ENCODE peak calls at places on chromosome 12, in eight cellular contexts. P is psoas muscle, C is heart right ventricle, Q is lower lobe of right lung, Z is prostate gland, E is GM12878, O is A549, V is tibial nerve. I is an unnamed sample.

GRCh38 chr12:50059440-50060119 is 2.2 kb downstream of the ASIC1 start:
- DNase-seq in E (no peak), O (no peak), Q (no peak), V (no peak), P (no peak), Z (no peak), C (no peak), I (no peak)

GRCh38 chr12:25404955-25405354 is 148.1 kb downstream of the LMNTD1 start:
- DNase-seq in C (no peak), Z (no peak), Q (no peak), O (no peak), E (no peak), V (no peak), P (no peak), I (no peak)

GRCh38 chr12:79058342-79058741 is 193.8 kb downstream of the SYT1 start:
- DNase-seq in O (peak; percentile 7), Q (no peak), C (no peak), Z (no peak), P (no peak), E (no peak), V (no peak), I (no peak)

GRCh38 chr12:65822732-65823480 is 1.4 kb upstream of the HMGA2 start:
- DNase-seq in P (no peak), E (no peak), Z (no peak), Q (no peak), C (no peak), V (no peak), O (peak; percentile 69), I (no peak)

GRCh38 chr12:27551172-27551840 is 27.3 kb downstream of the PPFIBP1 start:
- DNase-seq in E (no peak), Q (no peak), C (no peak), V (no peak), Z (no peak), O (no peak), P (no peak), I (no peak)

GRCh38 chr12:95224202-95225170 is 6.9 kb downstream of the VEZT start:
- DNase-seq in Z (no peak), P (no peak), Q (no peak), V (no peak), C (no peak), E (no peak), O (no peak), I (no peak)

GRCh38 chr12:106179086-106179485 is 40.3 kb upstream of the NUAK1 start:
- DNase-seq in O (no peak), P (no peak), E (no peak), Q (no peak), Z (no peak), V (peak; percentile 66), C (no peak), I (no peak)

GRCh38 chr12:25769076-25769945 is 189.2 kb upstream of the RASSF8 start:
- DNase-seq in E (no peak), P (no peak), V (no peak), C (no peak), Q (no peak), O (peak; percentile 28), Z (no peak), I (no peak)

GRCh38 chr12:53657041-53657440 is 18.8 kb downstream of the ATP5MC2 start:
- DNase-seq in C (no peak), V (no peak), O (no peak), Z (no peak), Q (no peak), E (no peak), P (no peak), I (no peak)

GRCh38 chr12:59626382-59626781 is 30.6 kb downstream of the SLC16A7 start:
- DNase-seq in Q (no peak), C (no peak), Z (no peak), V (no peak), P (no peak), O (no peak), E (no peak), I (no peak)

GRCh38 chr12:69649529-69649928 is 38.8 kb upstream of the LRRC10 start:
- DNase-seq in E (no peak), C (no peak), O (no peak), Z (no peak), P (no peak), Q (no peak), V (no peak), I (no peak)
- TF ChIP-seq CTCF in E (no peak), C (no peak), O (peak; percentile 13), Z (no peak), P (no peak), Q (no peak), V (no peak), I (no peak)

DNA sequence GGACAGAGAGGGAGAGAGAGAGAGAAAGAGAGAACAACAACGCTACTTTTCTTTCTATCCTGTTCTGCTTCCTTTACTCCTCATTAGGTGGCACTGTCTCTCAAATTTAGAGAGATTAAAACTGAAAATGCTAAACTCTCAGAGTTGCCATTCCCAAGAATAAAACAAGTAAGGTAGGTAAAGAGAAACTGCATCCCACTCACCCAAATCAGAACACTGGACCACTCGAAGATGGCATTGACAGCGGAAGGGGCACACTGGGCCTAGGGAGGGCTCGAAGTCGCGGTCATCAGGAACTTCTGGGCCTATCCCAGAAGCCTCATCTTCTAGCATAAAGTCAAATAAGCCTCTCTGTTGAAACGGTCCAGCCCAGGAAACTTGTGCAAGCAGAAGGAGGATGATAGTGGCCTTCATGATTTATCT is 4.5 kb downstream of the DCN start:
- DNase-seq in E (no peak), C (no peak), Q (no peak), O (no peak), V (no peak), Z (no peak), P (peak; percentile 13), I (no peak)
- H3K4me3 ChIP-seq in E (no peak overlapping the region), C (peak overlapping the region; percentile 29), Q (peak overlapping the region; percentile 43), O (no peak overlapping the region), V (peak overlapping the region; percentile 59), Z (peak overlapping the region; percentile 16), P (peak overlapping the region; percentile 45), I (peak overlapping the region; percentile 42)

GRCh38 chr12:124498178-124498869 is 69.1 kb downstream of the NCOR2 start:
- DNase-seq in C (peak; percentile 21), P (no peak), O (no peak), V (no peak), Z (no peak), E (no peak), Q (no peak), I (no peak)
- H3K27ac ChIP-seq in C (peak overlapping the region; percentile 66), P (peak overlapping the region; percentile 55), O (no peak overlapping the region), V (peak overlapping the region; percentile 78), Z (peak overlapping the region; percentile 66), E (no peak overlapping the region), Q (peak overlapping the region; percentile 48), I (peak overlapping the region; percentile 47)

GRCh38 chr12:62021808-62022207 is 238.4 kb upstream of the USP15 start:
- DNase-seq in Z (no peak), V (no peak), C (no peak), E (no peak), O (no peak), P (no peak), Q (no peak), I (no peak)
- TF ChIP-seq CTCF in Z (no peak), V (no peak), C (no peak), E (no peak), O (peak; percentile 10), P (no peak), Q (no peak), I (no peak)

GRCh38 chr12:116771651-116772050 is 33.5 kb downstream of the RNFT2 start:
- DNase-seq in Q (no peak), O (no peak), Z (no peak), E (no peak), P (no peak), C (no peak), V (no peak), I (no peak)

GRCh38 chr12:116779597-116779996 is 41.5 kb downstream of the RNFT2 start:
- DNase-seq in P (no peak), O (no peak), C (no peak), Z (no peak), E (no peak), V (no peak), Q (no peak), I (peak; percentile 2)

GRCh38 chr12:116773276-116773731 is 35.2 kb downstream of the RNFT2 start:
- DNase-seq in C (no peak), O (peak; percentile 28), Z (peak; percentile 5), Q (no peak), E (no peak), V (no peak), P (no peak), I (no peak)

GRCh38 chr12:116774020-116774419 is 35.9 kb downstream of the RNFT2 start:
- DNase-seq in E (no peak), O (no peak), Z (no peak), P (no peak), Q (no peak), C (no peak), V (no peak), I (no peak)
- H3K4me3 ChIP-seq in E (no peak overlapping the region), O (no peak overlapping the region), Z (no peak overlapping the region), P (no peak overlapping the region), Q (no peak overlapping the region), C (no peak overlapping the region), V (no peak overlapping the region), I (no peak overlapping the region)